ENCODE peak calls at places on chromosomes 11 and 22, in nine cellular contexts. E, J, B, H, G, S, V, L and P are unnamed samples.

GRCh38 chr11:69298778-69299461 is 5.0 kb downstream of the MYEOV start:
- DNase-seq in H (no peak), E (no peak), B (no peak), J (peak; percentile 79), L (no peak), V (no peak), G (no peak), S (peak; percentile 66), P (peak; percentile 56)

GRCh38 chr11:19735512-19735911 is 22.9 kb downstream of the NAV2 start:
- DNase-seq in L (no peak), J (no peak), V (no peak), E (no peak), G (peak; percentile 54), S (no peak), B (peak; percentile 79), H (no peak), P (no peak)

GRCh38 chr22:20463324-20464095 is 25.9 kb upstream of the SCARF2 start:
- DNase-seq in L (no peak), V (no peak), J (no peak), E (no peak), H (no peak), B (no peak), S (peak; percentile 21), G (no peak), P (no peak)

GRCh38 chr11:44804449-44805151 is 77.8 kb downstream of the TSPAN18 start:
- DNase-seq in G (no peak), J (no peak), L (no peak), B (no peak), S (no peak), V (no peak), E (no peak), H (no peak), P (no peak)

GRCh38 chr11:123129920-123130319 is 65.1 kb downstream of the CLMP start:
- DNase-seq in L (no peak), G (no peak), H (no peak), S (no peak), V (peak; percentile 55), J (no peak), B (peak; percentile 67), E (no peak), P (no peak)

GRCh38 chr11:105447936-105448702 is 161.8 kb upstream of the GRIA4 start:
- DNase-seq in J (no peak), G (no peak), B (no peak), L (no peak), H (no peak), V (no peak), S (no peak), E (no peak), P (no peak)

GRCh38 chr22:27867114-27867957 is 51.7 kb downstream of the PITPNB start:
- DNase-seq in V (no peak), E (no peak), J (no peak), G (no peak), B (peak; percentile 74), H (no peak), L (no peak), S (no peak), P (no peak)

GRCh38 chr11:108647701-108648527 is 17.0 kb upstream of the DDX10 start:
- DNase-seq in G (peak; percentile 72), E (peak; percentile 81), S (no peak), B (peak; percentile 93), L (peak; percentile 13), H (peak; percentile 62), J (peak; percentile 71), V (peak; percentile 69), P (peak; percentile 80)

GRCh38 chr11:66081505-66081904 is 11.4 kb downstream of the PACS1 start:
- DNase-seq in B (peak; percentile 50), L (no peak), V (no peak), E (no peak), G (no peak), J (no peak), H (no peak), S (no peak), P (peak; percentile 73)

GRCh38 chr11:60169264-60169915 is 13.5 kb downstream of the MS4A6A start:
- DNase-seq in S (no peak), E (no peak), V (no peak), J (peak; percentile 34), L (no peak), G (no peak), B (peak; percentile 25), H (no peak), P (no peak)

GRCh38 chr11:129894281-129895125 is 875 bp downstream of the NFRKB start:
- DNase-seq in V (no peak), E (no peak), S (no peak), H (no peak), B (peak; percentile 13), G (peak; percentile 34), L (no peak), J (peak; percentile 2), P (no peak)

GRCh38 chr11:29447821-29448220 is 569.0 kb downstream of the KCNA4 start:
- DNase-seq in S (no peak), V (no peak), J (no peak), H (no peak), E (no peak), L (no peak), B (no peak), G (no peak), P (no peak)

GRCh38 chr11:71209181-71209580 is 43.2 kb downstream of the SHANK2 start:
- DNase-seq in H (no peak), J (no peak), E (no peak), B (no peak), G (no peak), S (peak; percentile 65), V (no peak), L (no peak), P (peak; percentile 21)